ENCODE peak calls at places on chromosomes 3 and 15, in four cellular contexts. I is K562, Q is GM12878, H is HepG2. S is an unnamed sample.

GRCh38 chr3:175919133-175919532 is 1060.0 kb downstream of the NAALADL2 start:
- DNase-seq in I (no peak), Q (no peak), H (no peak), S (no peak)

GRCh38 chr15:42348083-42348482 is 11.2 kb upstream of the CAPN3 start:
- DNase-seq in I (no peak), Q (no peak), H (no peak), S (no peak)

GRCh38 chr15:95988574-95988887 is 342.0 kb upstream of the NR2F2 start:
- DNase-seq in I (no peak), Q (no peak), H (peak; percentile 7), S (no peak)

GRCh38 chr3:54863806-54864205 is 64.1 kb downstream of the LRTM1 start:
- DNase-seq in I (no peak), Q (no peak), H (no peak), S (no peak)

GRCh38 chr3:190701096-190701532 is 161.4 kb downstream of the GMNC start:
- DNase-seq in I (no peak), Q (no peak), H (peak; percentile 91), S (peak; percentile 21)

GRCh38 chr3:11288786-11289637 is 16.8 kb downstream of the ATG7 start:
- DNase-seq in I (peak; percentile 32), Q (peak; percentile 71), H (peak; percentile 23), S (no peak)

GRCh38 chr15:20352241-20353200 is 189.1 kb downstream of the GOLGA6L6 start:
- DNase-seq in I (no peak), Q (no peak), H (no peak), S (no peak)

GRCh38 chr3:113753376-113753985 is 6.6 kb downstream of the ATP6V1A start:
- DNase-seq in I (no peak), Q (no peak), H (no peak), S (no peak)

GRCh38 chr3:100082724-100083123 is 31.6 kb downstream of the FILIP1L start:
- DNase-seq in I (no peak), Q (no peak), H (no peak), S (no peak)

GRCh38 chr3:24680214-24680967 is 185.7 kb upstream of the THRB start:
- DNase-seq in I (peak; percentile 73), Q (no peak), H (peak; percentile 29), S (peak; percentile 96)

GRCh38 chr3:129130291-129130813 is 8.7 kb upstream of the RAB43 start:
- DNase-seq in I (no peak), Q (no peak), H (no peak), S (no peak)

GRCh38 chr15:48802867-48803266 is 8.0 kb downstream of the CEP152 start:
- DNase-seq in I (no peak), Q (no peak), H (no peak), S (no peak)

GRCh38 chr3:52090131-52090548 is 33.8 kb upstream of the DUSP7 start:
- DNase-seq in I (no peak), Q (no peak), H (no peak), S (no peak)

GRCh38 chr3:6732807-6733206 is 128.1 kb upstream of the GRM7 start:
- DNase-seq in I (no peak), Q (no peak), H (no peak), S (no peak)

GRCh38 chr3:161409069-161409468 is 37.8 kb upstream of the SPTSSB start:
- DNase-seq in I (no peak), Q (no peak), H (peak; percentile 55), S (no peak)

GRCh38 chr3:65526656-65527055 is 512.1 kb downstream of the MAGI1 start:
- DNase-seq in I (no peak), Q (no peak), H (no peak), S (no peak)

GRCh38 chr3:3689601-3690375 is 109.4 kb upstream of the LRRN1 start:
- DNase-seq in I (no peak), Q (no peak), H (no peak), S (no peak)

GRCh38 chr15:67481680-67482079 is 39.3 kb upstream of the C15orf61 start:
- DNase-seq in I (no peak), Q (no peak), H (no peak), S (no peak)

GRCh38 chr3:13088020-13089006 is 15.1 kb upstream of the IQSEC1 start:
- DNase-seq in I (no peak), Q (no peak), H (no peak), S (no peak)

GRCh38 chr15:77759896-77760592 is 127.3 kb upstream of the LINGO1 start:
- DNase-seq in I (no peak), Q (no peak), H (no peak), S (no peak)

GRCh38 chr3:84444726-84445521 is 513.9 kb upstream of the CADM2 start:
- DNase-seq in I (no peak), Q (no peak), H (no peak), S (no peak)

GRCh38 chr3:106317141-106318055 is 448.6 kb upstream of the CBLB start:
- DNase-seq in I (no peak), Q (no peak), H (no peak), S (no peak)

GRCh38 chr3:100260685-100261480 is at the start of gene TBC1D23:
- DNase-seq in I (peak; percentile 84), Q (peak; percentile 98), H (peak; percentile 97), S (peak; percentile 98)

GRCh38 chr15:92953569-92953968 is 53.4 kb downstream of the CHD2 start:
- DNase-seq in I (no peak), Q (no peak), H (no peak), S (no peak)

GRCh38 chr3:184284696-184285095 is 8.9 kb downstream of the ECE2 start:
- DNase-seq in I (peak; percentile 75), Q (no peak), H (peak; percentile 58), S (peak; percentile 70)

GRCh38 chr15:81256916-81257315 is 60.2 kb downstream of the IL16 start:
- DNase-seq in I (no peak), Q (no peak), H (no peak), S (no peak)

GRCh38 chr3:153138267-153139210 is 23.5 kb upstream of the RAP2B start:
- DNase-seq in I (no peak), Q (peak; percentile 89), H (peak; percentile 97), S (no peak)

GRCh38 chr3:77039606-77040553 is at the start of gene ROBO2:
- DNase-seq in I (peak; percentile 16), Q (no peak), H (no peak), S (no peak)

GRCh38 chr3:124345845-124346244 is 353.9 kb upstream of the ROPN1 start:
- DNase-seq in I (no peak), Q (no peak), H (no peak), S (no peak)

GRCh38 chr3:66442254-66443249 is 58.3 kb downstream of the LRIG1 start:
- DNase-seq in I (no peak), Q (no peak), H (peak; percentile 75), S (peak; percentile 71)

GRCh38 chr15:43376017-43376705 is 5.3 kb downstream of the TUBGCP4 start:
- DNase-seq in I (peak; percentile 36), Q (peak; percentile 16), H (peak; percentile 45), S (peak; percentile 60)

GRCh38 chr3:42632146-42632545 is 21.4 kb upstream of the ZBTB47 start:
- DNase-seq in I (no peak), Q (no peak), H (no peak), S (no peak)

GRCh38 chr3:30002782-30003181 is 603.6 kb upstream of the TGFBR2 start:
- DNase-seq in I (no peak), Q (no peak), H (no peak), S (no peak)

GRCh38 chr3:9862391-9863235 is 17.4 kb downstream of the CIDEC start:
- DNase-seq in I (peak; percentile 100), Q (no peak), H (peak; percentile 74), S (no peak)

GRCh38 chr3:54445630-54446029 is 323.3 kb downstream of the CACNA2D3 start:
- DNase-seq in I (no peak), Q (no peak), H (no peak), S (no peak)

GRCh38 chr15:92845109-92845508 is 55.0 kb upstream of the CHD2 start:
- DNase-seq in I (no peak), Q (peak; percentile 74), H (peak; percentile 28), S (no peak)

DNA sequence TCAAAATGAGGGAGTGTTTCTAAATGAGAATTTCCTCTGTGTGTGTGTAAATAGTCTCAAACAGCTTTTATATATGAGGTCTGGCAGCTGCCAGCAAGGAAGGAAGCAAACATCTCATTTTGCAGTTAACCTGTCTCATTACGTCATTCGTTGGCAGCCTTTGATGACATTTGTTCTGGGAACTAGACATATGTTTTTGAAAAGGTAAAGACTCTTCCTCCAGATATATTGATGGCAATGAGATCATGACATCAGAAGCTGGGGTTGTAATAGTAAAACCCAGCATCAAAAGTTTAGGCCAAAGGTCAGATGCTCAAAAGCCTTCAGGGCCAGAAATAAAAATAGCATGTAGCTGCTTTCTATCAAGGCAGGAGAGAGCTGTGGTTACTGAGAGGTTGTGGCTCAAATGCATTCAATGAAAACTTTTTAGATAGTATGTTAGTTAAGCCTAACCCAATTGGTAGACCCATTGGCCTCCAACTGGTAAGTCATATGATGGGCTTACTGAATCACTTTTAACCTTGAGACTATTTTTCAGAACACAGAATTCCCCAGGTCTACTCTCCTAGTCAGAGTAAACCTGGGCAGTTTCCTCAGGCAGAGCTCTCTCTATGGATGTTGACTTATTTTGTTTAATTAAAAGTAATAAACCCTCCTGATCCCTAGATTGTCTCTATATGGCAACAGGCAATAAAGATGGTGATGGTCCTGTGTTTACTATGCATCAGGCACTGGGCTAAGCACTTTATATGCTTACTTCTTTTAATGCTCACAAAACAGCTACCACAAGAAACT is 386.5 kb upstream of the CFAP20DC start:
- DNase-seq in I (no peak), Q (no peak), H (no peak), S (no peak)
- TF ChIP-seq KDM1A in I (no peak), Q (no peak), H (no peak), S (no peak)

DNA sequence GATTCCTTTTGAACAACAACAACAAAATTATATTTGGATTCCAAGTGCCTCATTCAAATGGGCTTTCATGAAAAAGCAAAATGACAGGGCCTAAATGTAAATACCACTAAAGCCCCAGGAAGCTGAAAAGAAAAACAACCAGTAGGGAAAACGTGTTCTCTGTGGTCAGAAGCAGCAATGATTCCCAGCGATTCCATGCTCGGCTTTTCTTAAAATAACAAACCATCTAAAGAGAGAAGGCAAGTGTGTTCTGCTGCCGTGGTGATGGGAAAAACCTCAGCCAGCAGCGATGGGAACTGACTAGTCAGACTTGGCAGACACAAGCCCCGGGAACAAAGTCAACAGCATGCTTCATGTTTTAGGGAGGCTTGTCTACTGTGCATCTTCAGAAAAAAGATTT is 153.6 kb downstream of the TNIK start:
- DNase-seq in I (no peak), Q (no peak), H (no peak), S (no peak)
- TF ChIP-seq GABPA in I (no peak), Q (no peak), H (no peak), S (no peak)

GRCh38 chr15:50501815-50502214 is 44.7 kb downstream of the USP50 start:
- DNase-seq in I (no peak), Q (no peak), H (no peak), S (no peak)

GRCh38 chr15:50506121-50506520 is 40.3 kb downstream of the USP50 start:
- DNase-seq in I (no peak), Q (no peak), H (peak; percentile 7), S (no peak)
- TF ChIP-seq YY1 in I (no peak), Q (no peak), H (no peak), S (no peak)

GRCh38 chr3:188557230-188557629 is 403.3 kb downstream of the LPP start:
- DNase-seq in I (no peak), Q (no peak), H (no peak), S (no peak)
- TF ChIP-seq KDM1A in I (no peak), Q (no peak), H (no peak), S (no peak)

GRCh38 chr15:23910030-23910429 is 222.9 kb upstream of the NDN start:
- DNase-seq in I (no peak), Q (no peak), H (no peak), S (no peak)

GRCh38 chr15:23912191-23912590 is 225.1 kb upstream of the NDN start:
- DNase-seq in I (no peak), Q (no peak), H (no peak), S (peak; percentile 15)
- TF ChIP-seq GABPA in I (no peak), Q (no peak), H (no peak), S (no peak)

GRCh38 chr3:194089357-194090177 is 46.4 kb upstream of the HES1 start:
- DNase-seq in I (peak; percentile 86), Q (no peak), H (peak; percentile 71), S (peak; percentile 82)
- TF ChIP-seq YY1 in I (no peak), Q (no peak), H (no peak), S (no peak)